ENCODE peak calls at places on chromosomes 13 and 19, in eight cellular contexts. C is D721Med; D is CD8-positive, alpha-beta memory T cell; S is germinal center; V is T follicular helper cell; N is epithelial cell of esophagus; O is GM04504; A is GM12891. B is an unnamed sample.

GRCh38 chr13:24092108-24092507 is 68.4 kb upstream of the SPATA13 start:
- DNase-seq in C (no peak), D (no peak), S (no peak), V (no peak), N (no peak), O (no peak), A (no peak), B (no peak)

GRCh38 chr13:46604226-46604968 is 51.4 kb downstream of the LRCH1 start:
- DNase-seq in C (no peak), D (no peak), S (no peak), V (no peak), N (no peak), O (no peak), A (no peak), B (no peak)

GRCh38 chr19:48681127-48681470 is 8.3 kb upstream of the NTN5 start:
- DNase-seq in C (no peak), D (no peak), S (no peak), V (no peak), N (no peak), O (no peak), A (no peak), B (peak)

GRCh38 chr13:40061466-40062450 is 406.3 kb downstream of the COG6 start:
- DNase-seq in C (no peak), D (no peak), S (no peak), V (no peak), N (peak), O (peak), A (no peak), B (peak)

GRCh38 chr19:13082192-13083007 is 20.3 kb downstream of the LYL1 start:
- DNase-seq in C (peak), D (no peak), S (no peak), V (no peak), N (no peak), O (no peak), A (no peak), B (peak)

GRCh38 chr19:49932731-49933131 is 3.4 kb upstream of the NUP62 start:
- DNase-seq in C (no peak), D (peak), S (no peak), V (peak), N (no peak), O (no peak), A (no peak), B (no peak)

GRCh38 chr19:926595-927043 is 784 bp downstream of the ARID3A start:
- DNase-seq in C (no peak), D (no peak), S (peak), V (no peak), N (peak), O (no peak), A (no peak), B (peak)

GRCh38 chr13:108855737-108856387 is 226.5 kb downstream of the MYO16 start:
- DNase-seq in C (no peak), D (no peak), S (no peak), V (no peak), N (no peak), O (no peak), A (no peak), B (no peak)